ENCODE peak calls at places on chromosomes 16 and 17, in four cellular contexts. One of them, this sample, is unnamed.

GRCh38 chr17:73348824-73349095 is 37.0 kb upstream of the CDC42EP4 start:
- DNase-seq in kidney: no peak
- DNase-seq in mucosa of descending colon: no peak
- DNase-seq in fibroblast of pulmonary artery: no peak
- DNase-seq in this sample: no peak

GRCh38 chr17:67376509-67376891 is 581 bp upstream of the PITPNC1 start:
- DNase-seq in fibroblast of pulmonary artery: no peak
- DNase-seq in mucosa of descending colon: peak; percentile 23
- DNase-seq in kidney: no peak
- DNase-seq in this sample: peak; percentile 55

GRCh38 chr16:10250137-10250850 is 68.1 kb upstream of the GRIN2A start:
- DNase-seq in mucosa of descending colon: no peak
- DNase-seq in kidney: no peak
- DNase-seq in fibroblast of pulmonary artery: no peak
- DNase-seq in this sample: no peak

GRCh38 chr17:82866521-82867214 is 26.8 kb upstream of the ZNF750 start:
- DNase-seq in mucosa of descending colon: no peak
- DNase-seq in fibroblast of pulmonary artery: peak; percentile 79
- DNase-seq in kidney: no peak
- DNase-seq in this sample: peak; percentile 86

GRCh38 chr17:4965311-4965986 is 2.2 kb downstream of the SPAG7 start:
- DNase-seq in mucosa of descending colon: no peak
- DNase-seq in kidney: no peak
- DNase-seq in fibroblast of pulmonary artery: no peak
- DNase-seq in this sample: no peak

GRCh38 chr16:54067317-54068065 is 219.1 kb downstream of the IRX3 start:
- DNase-seq in mucosa of descending colon: no peak
- DNase-seq in fibroblast of pulmonary artery: no peak
- DNase-seq in kidney: no peak
- DNase-seq in this sample: no peak

GRCh38 chr16:66254751-66255150 is 111.7 kb upstream of the CDH5 start:
- DNase-seq in mucosa of descending colon: no peak
- DNase-seq in fibroblast of pulmonary artery: peak; percentile 22
- DNase-seq in kidney: no peak
- DNase-seq in this sample: peak; percentile 68

GRCh38 chr16:27883576-27883975 is 179.9 kb downstream of the GSG1L start:
- DNase-seq in fibroblast of pulmonary artery: no peak
- DNase-seq in kidney: no peak
- DNase-seq in mucosa of descending colon: no peak
- DNase-seq in this sample: no peak

GRCh38 chr16:15059324-15059723 is 3.5 kb upstream of the NTAN1 start:
- DNase-seq in mucosa of descending colon: no peak
- DNase-seq in fibroblast of pulmonary artery: no peak
- DNase-seq in kidney: no peak
- DNase-seq in this sample: no peak

GRCh38 chr17:76353004-76353598 is 615 bp downstream of the PRPSAP1 start:
- DNase-seq in mucosa of descending colon: peak; percentile 42
- DNase-seq in fibroblast of pulmonary artery: no peak
- DNase-seq in kidney: peak; percentile 75
- DNase-seq in this sample: no peak

GRCh38 chr17:21538615-21539014 is 153.7 kb upstream of the KCNJ18 start:
- DNase-seq in mucosa of descending colon: no peak
- DNase-seq in fibroblast of pulmonary artery: no peak
- DNase-seq in kidney: no peak
- DNase-seq in this sample: no peak

GRCh38 chr17:4130715-4131114 is 12.1 kb downstream of the ZZEF1 start:
- DNase-seq in mucosa of descending colon: peak; percentile 65
- DNase-seq in kidney: no peak
- DNase-seq in fibroblast of pulmonary artery: no peak
- DNase-seq in this sample: no peak

GRCh38 chr17:45334701-45335677 is 18.2 kb upstream of the MAP3K14 start:
- DNase-seq in fibroblast of pulmonary artery: no peak
- DNase-seq in kidney: no peak
- DNase-seq in mucosa of descending colon: no peak
- DNase-seq in this sample: no peak

GRCh38 chr16:82070656-82071369 is 35.8 kb downstream of the HSD17B2 start:
- DNase-seq in kidney: no peak
- DNase-seq in mucosa of descending colon: no peak
- DNase-seq in fibroblast of pulmonary artery: peak; percentile 13
- DNase-seq in this sample: peak; percentile 85

GRCh38 chr16:85202051-85202601 is 89.9 kb upstream of the CIBAR2 start:
- DNase-seq in fibroblast of pulmonary artery: no peak
- DNase-seq in mucosa of descending colon: no peak
- DNase-seq in kidney: no peak
- DNase-seq in this sample: no peak

GRCh38 chr17:76893623-76894358 is 25.6 kb downstream of the MGAT5B start:
- DNase-seq in mucosa of descending colon: no peak
- DNase-seq in kidney: no peak
- DNase-seq in fibroblast of pulmonary artery: no peak
- DNase-seq in this sample: no peak

GRCh38 chr17:56540791-56541190 is 52.7 kb upstream of the NOG start:
- DNase-seq in fibroblast of pulmonary artery: no peak
- DNase-seq in kidney: no peak
- DNase-seq in mucosa of descending colon: no peak
- DNase-seq in this sample: no peak

GRCh38 chr17:10115536-10115932 is 82.9 kb downstream of the GAS7 start:
- DNase-seq in fibroblast of pulmonary artery: peak; percentile 47
- DNase-seq in mucosa of descending colon: no peak
- DNase-seq in kidney: no peak
- DNase-seq in this sample: no peak
- H3K4me3 ChIP-seq in fibroblast of pulmonary artery: no peak overlapping the region
- H3K4me3 ChIP-seq in mucosa of descending colon: no peak overlapping the region
- H3K4me3 ChIP-seq in kidney: no peak overlapping the region
- H3K4me3 ChIP-seq in this sample: peak overlapping the region; percentile 29

DNA sequence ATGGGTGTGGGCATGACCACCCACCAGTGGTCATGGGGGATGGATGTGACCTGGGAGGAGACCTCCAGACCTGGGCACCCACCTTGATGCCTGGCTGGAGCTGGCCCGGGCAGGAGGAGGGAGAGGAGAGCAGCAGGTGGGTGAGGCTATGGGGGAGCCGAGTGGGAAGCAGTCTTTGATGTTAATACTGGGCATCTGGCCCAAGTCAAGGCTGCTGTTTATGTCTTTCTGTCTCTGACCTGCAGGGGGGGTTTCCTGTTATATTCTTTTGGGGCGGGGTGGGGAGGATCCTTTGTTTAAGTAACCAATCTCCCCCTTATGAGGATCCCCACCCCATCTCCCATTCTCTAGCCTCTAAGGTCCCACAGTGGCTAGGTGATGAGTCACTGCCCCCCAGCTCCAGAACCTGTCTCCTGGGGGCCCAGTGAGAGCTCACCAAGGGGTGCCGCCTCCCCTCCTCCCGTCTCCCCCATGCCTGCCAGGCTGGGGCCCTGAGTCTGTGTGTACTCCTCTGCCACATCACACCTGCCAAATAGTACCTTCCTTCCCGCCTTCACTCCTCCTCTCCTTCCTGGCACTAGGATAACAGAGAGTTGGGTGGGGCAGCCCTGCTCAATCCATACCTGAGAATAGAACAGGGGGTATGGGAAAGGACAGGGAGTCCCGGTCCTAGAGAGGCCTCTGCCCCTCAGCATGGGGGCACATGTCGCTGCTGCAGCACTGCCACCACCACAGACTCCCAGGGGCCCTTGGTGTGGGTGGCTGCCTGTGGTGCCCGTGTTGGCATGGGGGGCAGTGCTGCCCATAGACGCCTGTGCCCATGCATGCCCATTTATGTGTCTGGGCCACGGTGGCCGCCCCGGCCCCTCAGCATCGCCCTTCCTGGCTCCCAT is 7.2 kb downstream of the THRA start:
- DNase-seq in kidney: peak; percentile 82
- DNase-seq in fibroblast of pulmonary artery: peak; percentile 48
- DNase-seq in mucosa of descending colon: peak; percentile 75
- DNase-seq in this sample: peak; percentile 21
- H3K4me3 ChIP-seq in kidney: peak overlapping the region; percentile 47
- H3K4me3 ChIP-seq in fibroblast of pulmonary artery: no peak overlapping the region
- H3K4me3 ChIP-seq in mucosa of descending colon: no peak overlapping the region
- H3K4me3 ChIP-seq in this sample: no peak overlapping the region

GRCh38 chr16:12079411-12079965 is 103.0 kb downstream of the SNX29 start:
- DNase-seq in kidney: no peak
- DNase-seq in fibroblast of pulmonary artery: no peak
- DNase-seq in mucosa of descending colon: no peak
- DNase-seq in this sample: no peak
- H3K4me3 ChIP-seq in kidney: no peak overlapping the region
- H3K4me3 ChIP-seq in fibroblast of pulmonary artery: no peak overlapping the region
- H3K4me3 ChIP-seq in mucosa of descending colon: no peak overlapping the region
- H3K4me3 ChIP-seq in this sample: no peak overlapping the region

DNA sequence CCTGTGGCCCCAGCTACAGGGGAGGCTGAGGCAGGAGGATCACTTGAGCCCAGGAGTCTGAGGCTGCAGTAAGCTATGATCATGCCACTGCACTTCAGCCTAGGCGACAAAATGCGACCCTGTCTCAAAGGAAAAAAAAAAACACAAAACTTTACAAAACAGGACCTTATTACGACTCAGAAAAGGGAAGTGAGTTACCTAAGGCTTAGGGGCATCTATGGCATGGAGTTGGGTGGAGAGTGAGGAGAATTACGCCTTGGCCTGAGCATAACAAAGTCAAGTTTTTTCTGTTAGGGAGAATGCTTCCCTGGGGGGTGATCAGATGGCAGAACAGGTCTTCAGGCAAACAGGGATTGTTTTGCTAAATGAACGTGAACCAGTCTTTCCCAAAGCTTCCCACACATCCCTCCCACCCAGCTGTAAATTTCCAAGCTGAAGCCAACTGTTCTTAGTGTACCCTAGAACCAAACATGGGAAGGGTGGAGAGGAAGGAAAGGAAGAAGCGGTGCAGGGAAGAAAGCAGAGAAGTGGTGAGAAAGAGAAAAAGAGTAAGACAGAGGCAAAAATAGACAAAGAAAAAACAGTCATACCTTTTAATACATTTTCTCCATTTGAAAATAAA is 24.6 kb upstream of the TNRC6C start:
- DNase-seq in fibroblast of pulmonary artery: no peak
- DNase-seq in mucosa of descending colon: no peak
- DNase-seq in kidney: no peak
- DNase-seq in this sample: no peak
- H3K4me3 ChIP-seq in fibroblast of pulmonary artery: no peak overlapping the region
- H3K4me3 ChIP-seq in mucosa of descending colon: no peak overlapping the region
- H3K4me3 ChIP-seq in kidney: no peak overlapping the region
- H3K4me3 ChIP-seq in this sample: no peak overlapping the region

GRCh38 chr17:7010523-7010922 is 1.9 kb upstream of the RNASEK start:
- DNase-seq in kidney: no peak
- DNase-seq in fibroblast of pulmonary artery: no peak
- DNase-seq in mucosa of descending colon: no peak
- DNase-seq in this sample: no peak
- H3K4me3 ChIP-seq in kidney: peak overlapping the region; percentile 80
- H3K4me3 ChIP-seq in fibroblast of pulmonary artery: peak overlapping the region; percentile 88
- H3K4me3 ChIP-seq in mucosa of descending colon: no peak overlapping the region
- H3K4me3 ChIP-seq in this sample: peak overlapping the region; percentile 82

GRCh38 chr16:2054543-2055245 is 6.9 kb downstream of the TSC2 start:
- DNase-seq in mucosa of descending colon: peak; percentile 94
- DNase-seq in fibroblast of pulmonary artery: no peak
- DNase-seq in kidney: peak; percentile 78
- DNase-seq in this sample: no peak

GRCh38 chr16:2056681-2057407 is 9.1 kb downstream of the TSC2 start:
- DNase-seq in kidney: no peak
- DNase-seq in mucosa of descending colon: no peak
- DNase-seq in fibroblast of pulmonary artery: peak; percentile 21
- DNase-seq in this sample: no peak

GRCh38 chr16:2057438-2057837 is 9.7 kb downstream of the TSC2 start:
- DNase-seq in fibroblast of pulmonary artery: no peak
- DNase-seq in mucosa of descending colon: no peak
- DNase-seq in kidney: no peak
- DNase-seq in this sample: no peak

GRCh38 chr16:2053897-2054296 is 6.1 kb downstream of the TSC2 start:
- DNase-seq in mucosa of descending colon: no peak
- DNase-seq in kidney: no peak
- DNase-seq in fibroblast of pulmonary artery: no peak
- DNase-seq in this sample: no peak

DNA sequence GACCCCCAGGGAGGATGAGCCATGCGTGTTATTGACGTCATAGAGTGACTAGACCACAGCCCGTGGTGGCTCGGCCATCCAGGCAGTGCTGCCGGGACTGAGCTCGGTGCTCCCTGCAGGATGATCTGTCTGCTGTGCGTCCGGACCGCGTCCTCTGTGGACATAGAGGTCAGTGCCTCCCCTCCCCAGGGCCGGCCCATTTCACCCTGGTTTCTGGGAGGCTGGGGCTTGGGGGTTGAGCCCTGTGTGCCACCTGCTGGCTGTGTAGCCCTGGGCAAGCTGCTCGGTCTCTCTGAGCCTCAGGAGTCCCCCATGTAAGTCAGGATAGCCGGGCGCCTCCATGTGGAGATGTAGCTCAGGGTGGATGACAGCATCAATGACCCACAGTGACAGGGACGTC is 8.3 kb downstream of the TSC2 start:
- DNase-seq in mucosa of descending colon: no peak
- DNase-seq in fibroblast of pulmonary artery: peak; percentile 13
- DNase-seq in kidney: no peak
- DNase-seq in this sample: no peak
- H3K4me3 ChIP-seq in mucosa of descending colon: no peak overlapping the region
- H3K4me3 ChIP-seq in fibroblast of pulmonary artery: no peak overlapping the region
- H3K4me3 ChIP-seq in kidney: no peak overlapping the region
- H3K4me3 ChIP-seq in this sample: no peak overlapping the region

GRCh38 chr17:78589031-78589675 is 12.0 kb upstream of the DNAH17 start:
- DNase-seq in mucosa of descending colon: no peak
- DNase-seq in fibroblast of pulmonary artery: no peak
- DNase-seq in kidney: no peak
- DNase-seq in this sample: no peak

GRCh38 chr17:78591263-78591671 is 14.1 kb upstream of the DNAH17 start:
- DNase-seq in mucosa of descending colon: no peak
- DNase-seq in fibroblast of pulmonary artery: no peak
- DNase-seq in kidney: no peak
- DNase-seq in this sample: no peak

GRCh38 chr17:78589885-78590284 is 12.7 kb upstream of the DNAH17 start:
- DNase-seq in mucosa of descending colon: no peak
- DNase-seq in kidney: no peak
- DNase-seq in fibroblast of pulmonary artery: no peak
- DNase-seq in this sample: no peak

GRCh38 chr17:78595135-78595810 is 18.1 kb upstream of the DNAH17 start:
- DNase-seq in kidney: peak; percentile 30
- DNase-seq in fibroblast of pulmonary artery: no peak
- DNase-seq in mucosa of descending colon: no peak
- DNase-seq in this sample: no peak

GRCh38 chr17:78592991-78593329 is 15.8 kb upstream of the DNAH17 start:
- DNase-seq in kidney: no peak
- DNase-seq in fibroblast of pulmonary artery: no peak
- DNase-seq in mucosa of descending colon: no peak
- DNase-seq in this sample: no peak
- H3K4me3 ChIP-seq in kidney: no peak overlapping the region
- H3K4me3 ChIP-seq in fibroblast of pulmonary artery: no peak overlapping the region
- H3K4me3 ChIP-seq in mucosa of descending colon: no peak overlapping the region
- H3K4me3 ChIP-seq in this sample: no peak overlapping the region

GRCh38 chr16:3045758-3046505 is 429 bp upstream of the MMP25 start:
- DNase-seq in mucosa of descending colon: no peak
- DNase-seq in kidney: peak; percentile 82
- DNase-seq in fibroblast of pulmonary artery: no peak
- DNase-seq in this sample: no peak
- H3K4me3 ChIP-seq in mucosa of descending colon: no peak overlapping the region
- H3K4me3 ChIP-seq in kidney: no peak overlapping the region
- H3K4me3 ChIP-seq in fibroblast of pulmonary artery: peak overlapping the region; percentile 46
- H3K4me3 ChIP-seq in this sample: peak overlapping the region; percentile 28